ENCODE peak calls at places on chromosomes 4 and X, in six cellular contexts. A is stomach, Z is H1, M is endothelial cell of umbilical vein, O is sigmoid colon, Q is HCT116. J is an unnamed sample.

GRCh38 chr4:113978561-113979156 is 788 bp downstream of the ARSJ start:
- DNase-seq in A (no peak), Z (no peak), M (peak), O (no peak), Q (no peak), J (no peak)

GRCh38 chr4:144615182-144615581 is 30.8 kb upstream of the HHIP start:
- DNase-seq in A (no peak), Z (no peak), M (peak), O (no peak), Q (no peak), J (no peak)

GRCh38 chr4:65407483-65407882 is 262.8 kb downstream of the EPHA5 start:
- DNase-seq in A (no peak), Z (no peak), M (no peak), O (no peak), Q (no peak), J (no peak)

GRCh38 chrX:68163446-68163845 is 269.8 kb downstream of the OPHN1 start:
- DNase-seq in A (no peak), Z (no peak), M (peak), O (no peak), Q (no peak), J (no peak)

GRCh38 chrX:46686003-46686645 is 72.8 kb downstream of the SLC9A7 start:
- DNase-seq in A (no peak), Z (no peak), M (peak), O (no peak), Q (peak), J (no peak)

GRCh38 chrX:13029341-13029740 is 15.1 kb downstream of the FAM9C start:
- DNase-seq in A (peak), Z (no peak), M (no peak), O (no peak), Q (no peak), J (no peak)

GRCh38 chrX:136048446-136048845 is 63.2 kb downstream of the SLC9A6 start:
- DNase-seq in A (no peak), Z (no peak), M (no peak), O (no peak), Q (no peak), J (no peak)

GRCh38 chr4:118941149-118941548 is 52.5 kb downstream of the SYNPO2 start:
- DNase-seq in A (no peak), Z (no peak), M (no peak), O (peak), Q (no peak), J (no peak)

GRCh38 chr4:168551945-168552695 is 55.3 kb downstream of the PALLD start:
- DNase-seq in A (no peak), Z (no peak), M (peak), O (no peak), Q (peak), J (no peak)

DNA sequence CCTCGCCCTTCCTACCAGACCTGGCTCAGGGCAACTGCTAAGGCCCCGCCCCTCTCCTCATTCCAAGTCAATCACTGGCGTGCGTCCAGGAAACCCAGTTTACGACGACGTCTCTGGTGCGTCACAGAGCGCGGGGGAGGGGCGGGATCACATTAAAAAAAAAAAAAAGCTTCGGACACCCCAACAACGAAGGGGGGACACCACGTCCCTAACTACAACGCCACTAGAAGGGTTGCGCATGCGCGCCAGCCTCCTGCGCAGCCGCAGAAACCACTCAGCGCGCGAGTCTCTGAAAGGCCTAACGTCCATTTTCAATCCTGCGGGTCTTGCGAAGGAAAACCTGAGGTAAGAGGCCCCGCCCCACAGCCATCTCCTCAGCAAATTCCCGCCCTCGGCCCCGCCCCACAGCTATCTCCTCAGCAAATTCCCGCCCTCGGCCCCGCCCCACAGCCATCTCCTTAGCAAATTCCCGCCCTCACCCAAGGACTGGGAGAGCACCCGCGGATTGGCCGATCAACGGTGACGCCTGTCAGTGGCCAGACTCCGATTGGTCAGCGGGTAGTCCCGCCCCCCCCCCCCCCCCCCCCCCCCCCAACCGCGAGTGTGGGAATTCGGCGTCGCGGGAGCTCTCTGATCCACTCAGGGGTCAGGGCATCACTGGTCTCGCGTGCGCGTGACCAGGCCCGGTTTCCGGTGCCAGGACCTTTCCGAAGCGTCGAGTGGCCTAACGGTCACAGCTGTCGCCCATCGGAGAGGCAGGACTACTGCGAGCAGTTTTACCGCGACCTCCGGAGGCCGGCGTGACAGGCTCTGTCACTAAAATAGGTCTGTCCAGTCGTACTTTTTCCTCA is at the start of gene SCML1:
- DNase-seq in A (peak), Z (peak), M (peak), O (peak), Q (peak), J (peak)
- TF ChIP-seq POLR2AphosphoS5 in A (peak), Z (no peak), M (peak), O (peak), Q (no peak), J (no peak)

DNA sequence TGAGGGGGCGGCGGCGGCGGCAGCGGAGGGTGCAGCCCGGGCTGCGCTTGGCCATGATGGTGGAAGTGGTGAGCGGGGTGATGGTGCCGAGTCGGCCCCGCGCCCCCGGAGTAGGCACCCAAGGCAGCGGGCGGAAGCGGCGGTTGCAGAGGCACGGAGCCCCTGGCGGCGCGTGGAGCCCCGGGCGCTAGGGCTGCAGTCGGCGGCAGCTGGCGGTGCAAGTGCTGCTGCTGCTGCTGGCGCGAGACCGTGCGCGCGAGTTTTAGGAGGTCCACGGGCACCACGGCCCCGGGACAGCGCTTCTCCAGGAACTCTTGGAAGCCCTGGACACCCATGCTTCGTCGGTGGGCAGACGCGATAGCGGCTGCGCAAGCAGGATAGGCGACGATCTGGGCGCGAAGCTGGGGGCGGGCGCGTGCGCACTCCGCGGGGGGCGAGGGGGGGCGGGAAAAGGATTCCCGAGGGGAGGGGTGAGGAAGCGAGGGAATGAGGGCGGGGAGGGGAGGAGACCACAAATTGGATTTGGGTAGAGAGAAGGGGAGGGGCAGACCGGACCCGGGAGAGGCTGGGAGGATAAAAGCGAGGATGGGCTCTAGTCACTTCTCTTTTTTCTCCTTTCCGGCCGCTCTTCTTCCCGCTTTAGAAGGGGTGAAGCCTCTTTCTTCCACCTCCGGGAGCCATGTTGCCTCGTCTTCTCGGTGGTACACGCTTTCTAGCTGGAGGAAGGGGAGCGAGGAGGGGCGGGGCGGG is at the start of gene FAM120C:
- DNase-seq in A (peak), Z (no peak), M (peak), O (peak), Q (peak), J (peak)
- TF ChIP-seq POLR2A in A (no peak), Z (peak), M (peak), O (no peak), Q (no peak), J (no peak)

GRCh38 chr4:137510866-137511265 is 21.4 kb downstream of the PCDH18 start:
- DNase-seq in A (no peak), Z (no peak), M (peak), O (no peak), Q (peak), J (no peak)
- TF ChIP-seq POLR2AphosphoS5 in A (no peak), Z (no peak), M (no peak), O (peak), Q (no peak), J (no peak)

GRCh38 chr4:99894998-99895397 is 771 bp upstream of the LAMTOR3 start:
- DNase-seq in A (no peak), Z (no peak), M (no peak), O (no peak), Q (no peak), J (no peak)

GRCh38 chr4:99893029-99893428 is 1.2 kb downstream of the LAMTOR3 start:
- DNase-seq in A (no peak), Z (no peak), M (no peak), O (no peak), Q (no peak), J (no peak)

DNA sequence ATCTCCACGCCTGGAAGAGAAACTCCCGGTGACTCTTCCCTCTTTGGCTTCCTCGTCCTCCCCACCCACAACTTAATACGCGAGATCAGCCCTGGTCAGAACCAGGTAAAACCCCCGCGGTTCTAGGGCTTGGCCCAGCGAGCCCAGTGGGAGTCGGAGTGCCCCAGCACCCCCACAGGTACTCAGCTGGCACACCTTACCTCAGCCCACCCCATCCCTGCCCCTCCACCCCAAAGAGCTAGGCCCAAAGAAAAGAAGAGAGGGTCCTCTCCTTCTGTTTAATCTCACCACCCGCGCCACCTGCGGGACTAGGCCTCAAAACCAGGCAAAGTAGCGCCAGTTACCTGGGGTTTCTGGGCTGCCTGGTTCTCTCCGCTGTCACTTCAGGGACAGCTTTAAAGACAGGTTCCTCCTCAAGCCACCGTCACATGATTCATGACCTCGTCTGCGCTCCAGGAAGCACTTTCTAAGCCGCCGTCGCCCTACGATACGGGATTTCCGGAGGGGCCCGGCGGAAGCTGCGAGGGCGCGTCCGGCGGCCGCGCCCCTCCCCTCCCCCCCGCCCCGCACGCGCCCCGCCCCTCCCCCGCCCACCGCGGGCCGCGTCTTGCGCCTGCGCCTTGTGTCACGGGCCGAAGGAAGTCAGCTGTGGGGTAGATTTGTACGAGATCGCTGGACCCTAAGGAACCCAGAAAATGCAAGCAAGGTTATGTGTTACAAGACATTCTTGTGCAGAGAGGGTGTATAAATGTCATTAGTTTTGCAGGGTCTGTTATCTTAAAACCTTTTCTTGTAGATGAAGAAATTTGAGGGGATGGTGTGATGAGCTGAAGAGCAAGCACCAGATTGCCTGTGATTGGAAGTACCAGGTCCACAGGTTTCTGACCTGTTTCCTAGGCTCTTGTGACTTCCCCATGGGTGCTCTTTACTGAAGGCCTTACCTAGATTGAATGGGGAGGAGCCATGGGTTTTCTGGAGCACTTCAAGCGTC is at the start of gene LAMTOR3:
- DNase-seq in A (peak), Z (peak), M (peak), O (peak), Q (peak), J (peak)
- TF ChIP-seq POLR2A in A (no peak), Z (no peak), M (peak), O (peak), Q (peak), J (peak)

DNA sequence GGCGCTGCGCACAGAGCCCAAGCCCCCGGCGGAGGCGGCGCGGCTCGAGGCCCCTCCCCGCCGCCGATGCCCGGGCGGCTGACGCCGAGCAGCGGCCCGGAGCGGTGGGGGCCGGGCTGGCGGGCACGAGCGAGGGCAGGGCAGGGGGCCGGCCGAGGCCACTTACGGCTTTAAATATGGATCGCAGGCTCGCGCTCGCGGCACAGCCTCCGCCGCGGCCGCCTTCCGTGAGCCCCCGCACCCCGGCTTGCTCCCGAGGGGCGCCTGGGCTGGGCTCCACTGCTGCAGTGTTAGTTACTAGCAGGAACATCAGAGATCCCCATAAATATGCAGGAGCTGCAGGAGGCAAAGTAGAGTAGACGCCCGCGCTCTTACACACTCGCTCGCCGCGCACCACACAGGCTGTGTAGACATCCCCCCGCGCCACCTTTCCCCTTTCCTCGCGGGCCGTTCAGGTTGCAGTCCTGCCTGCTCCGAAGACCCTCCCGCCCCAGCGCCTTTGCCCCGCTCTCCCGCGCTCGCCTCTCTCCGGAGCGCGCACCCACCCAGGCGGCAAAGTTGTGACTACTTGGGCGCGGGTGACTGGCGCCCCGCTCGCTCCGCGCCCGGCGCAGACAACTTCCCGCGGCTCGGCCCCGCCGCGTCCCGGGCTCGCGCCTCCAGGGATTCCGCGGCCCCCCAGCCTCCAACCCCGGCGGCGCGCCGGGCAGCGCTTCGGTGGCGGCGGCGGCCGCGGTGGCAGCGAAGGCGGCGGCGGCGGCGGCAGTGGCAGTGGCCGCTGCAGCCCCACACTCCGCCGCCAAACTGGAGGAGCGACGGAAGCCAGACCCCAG is 152.0 kb upstream of the SLC4A4 start:
- DNase-seq in A (peak), Z (no peak), M (peak), O (peak), Q (no peak), J (peak)
- TF ChIP-seq POLR2AphosphoS5 in A (no peak), Z (no peak), M (no peak), O (no peak), Q (no peak), J (no peak)

J was measured in GM12892.